ENCODE peak calls at places on chromosomes 16 and 17, in eight cellular contexts. R, E, W, L, N, G, K and F are unnamed samples.

GRCh38 chr16:68902376-68903345 is 59.3 kb downstream of the TANGO6 start:
- DNase-seq in N (peak; percentile 55), R (peak; percentile 75), E (peak; percentile 77), G (peak; percentile 10), K (peak; percentile 65), W (peak; percentile 63), L (peak; percentile 77), F (no peak)

GRCh38 chr17:66567234-66568170 is 265.1 kb downstream of the PRKCA start:
- DNase-seq in G (peak; percentile 73), W (peak; percentile 95), R (peak; percentile 79), L (peak; percentile 97), N (peak; percentile 71), E (peak; percentile 87), K (peak; percentile 90), F (peak; percentile 60)

GRCh38 chr17:53516643-53517042 is 306.1 kb upstream of the KIF2B start:
- DNase-seq in G (no peak), E (peak; percentile 28), N (no peak), K (no peak), L (no peak), W (no peak), R (peak; percentile 46), F (no peak)

GRCh38 chr17:30477758-30478115 is 529 bp downstream of the GOSR1 start:
- DNase-seq in K (no peak), N (no peak), G (peak; percentile 8), W (no peak), L (no peak), E (peak; percentile 35), R (no peak), F (peak; percentile 85)

GRCh38 chr17:17540935-17541639 is 44.9 kb upstream of the RASD1 start:
- DNase-seq in W (no peak), R (no peak), K (no peak), L (no peak), G (no peak), E (no peak), N (peak; percentile 65), F (peak; percentile 76)

GRCh38 chr16:89051521-89052166 is 42.0 kb upstream of the ACSF3 start:
- DNase-seq in K (no peak), R (no peak), W (no peak), N (peak; percentile 71), G (no peak), L (no peak), E (no peak), F (peak; percentile 92)

GRCh38 chr16:72811188-72811720 is 236.7 kb downstream of the ZFHX3 start:
- DNase-seq in W (no peak), G (no peak), K (no peak), N (no peak), E (no peak), L (no peak), R (no peak), F (no peak)

GRCh38 chr16:30997000-30997886 is 12.2 kb downstream of the HSD3B7 start:
- DNase-seq in K (peak; percentile 92), L (peak; percentile 37), G (peak; percentile 79), R (peak; percentile 87), N (peak; percentile 97), W (peak; percentile 89), E (peak; percentile 91), F (peak; percentile 98)

GRCh38 chr16:57807968-57808528 is 5.8 kb upstream of the KIFC3 start:
- DNase-seq in E (peak; percentile 96), G (peak; percentile 42), K (peak; percentile 79), N (peak; percentile 84), W (peak; percentile 69), R (peak; percentile 79), L (peak; percentile 75), F (peak; percentile 96)

GRCh38 chr17:32240745-32241144 is 24.9 kb upstream of the RHBDL3 start:
- DNase-seq in R (no peak), G (no peak), W (no peak), E (no peak), N (no peak), K (peak; percentile 65), L (no peak), F (peak; percentile 87)

GRCh38 chr17:19363114-19363438 is 553 bp upstream of the B9D1 start:
- DNase-seq in E (no peak), N (no peak), W (no peak), L (no peak), K (no peak), R (no peak), G (no peak), F (peak; percentile 27)

GRCh38 chr17:74452027-74452840 is 14.2 kb upstream of the CD300A start:
- DNase-seq in K (peak; percentile 49), G (no peak), L (no peak), E (no peak), R (no peak), N (no peak), W (no peak), F (peak; percentile 66)

GRCh38 chr16:22948058-22948602 is 134.2 kb downstream of the HS3ST2 start:
- DNase-seq in K (peak; percentile 74), W (peak; percentile 54), G (no peak), L (no peak), N (no peak), E (no peak), R (no peak), F (no peak)

GRCh38 chr17:77356690-77357201 is 216.0 kb downstream of the SEC14L1 start:
- DNase-seq in K (no peak), R (no peak), L (no peak), G (no peak), E (peak; percentile 10), N (no peak), W (no peak), F (peak; percentile 60)

GRCh38 chr17:50060951-50061712 is 5.2 kb downstream of the ITGA3 start:
- DNase-seq in W (no peak), E (no peak), R (no peak), N (no peak), L (no peak), K (no peak), G (no peak), F (peak; percentile 92)

GRCh38 chr17:30326816-30327215 is 7.0 kb downstream of the TMIGD1 start:
- DNase-seq in E (no peak), W (no peak), R (no peak), G (no peak), N (no peak), L (no peak), K (no peak), F (no peak)

GRCh38 chr17:73697872-73698271 is 53.6 kb upstream of the SDK2 start:
- DNase-seq in G (no peak), K (peak; percentile 78), R (no peak), N (no peak), W (peak; percentile 46), E (peak; percentile 46), L (no peak), F (peak; percentile 55)

GRCh38 chr17:73841431-73842060 is 197.3 kb upstream of the SDK2 start:
- DNase-seq in R (peak; percentile 66), G (peak; percentile 58), N (peak; percentile 65), K (peak; percentile 76), W (peak; percentile 59), E (peak; percentile 17), L (no peak), F (peak; percentile 72)

GRCh38 chr17:42153919-42154491 is 784 bp downstream of the RAB5C start:
- DNase-seq in W (no peak), G (no peak), R (peak; percentile 41), N (no peak), K (no peak), E (peak; percentile 57), L (peak; percentile 73), F (peak; percentile 76)

GRCh38 chr17:64773836-64774761 is 112.0 kb upstream of the SMURF2 start:
- DNase-seq in N (peak; percentile 71), L (peak; percentile 40), G (peak; percentile 70), R (peak; percentile 71), W (peak; percentile 93), K (peak; percentile 97), E (peak; percentile 89), F (peak; percentile 94)

GRCh38 chr17:37737081-37737480 is 7.8 kb downstream of the HNF1B start:
- DNase-seq in R (no peak), N (no peak), W (no peak), E (no peak), L (no peak), K (no peak), G (no peak), F (no peak)
- TF ChIP-seq CTCF in R (no peak), N (peak; percentile 42), W (no peak), E (peak; percentile 8), L (peak; percentile 5), K (peak; percentile 30), G (peak; percentile 31), F (peak; percentile 26)

GRCh38 chr16:46689492-46690280 is at the start of gene ORC6:
- DNase-seq in K (peak; percentile 96), E (peak; percentile 98), G (peak; percentile 98), R (peak; percentile 98), N (peak; percentile 96), W (peak; percentile 97), L (peak; percentile 80), F (peak; percentile 97)

GRCh38 chr16:46688657-46689491 is at the start of gene VPS35:
- DNase-seq in R (peak; percentile 100), K (peak; percentile 99), E (peak; percentile 100), G (peak; percentile 99), W (peak; percentile 100), N (peak; percentile 95), L (peak; percentile 99), F (peak; percentile 99)

GRCh38 chr16:46687486-46687885 is 1.5 kb downstream of the VPS35 start:
- DNase-seq in N (no peak), W (no peak), G (no peak), K (no peak), L (no peak), R (no peak), E (peak; percentile 6), F (no peak)

GRCh38 chr16:46686815-46687473 is 2.0 kb downstream of the VPS35 start:
- DNase-seq in N (no peak), G (no peak), L (no peak), E (no peak), R (no peak), K (no peak), W (no peak), F (no peak)

DNA sequence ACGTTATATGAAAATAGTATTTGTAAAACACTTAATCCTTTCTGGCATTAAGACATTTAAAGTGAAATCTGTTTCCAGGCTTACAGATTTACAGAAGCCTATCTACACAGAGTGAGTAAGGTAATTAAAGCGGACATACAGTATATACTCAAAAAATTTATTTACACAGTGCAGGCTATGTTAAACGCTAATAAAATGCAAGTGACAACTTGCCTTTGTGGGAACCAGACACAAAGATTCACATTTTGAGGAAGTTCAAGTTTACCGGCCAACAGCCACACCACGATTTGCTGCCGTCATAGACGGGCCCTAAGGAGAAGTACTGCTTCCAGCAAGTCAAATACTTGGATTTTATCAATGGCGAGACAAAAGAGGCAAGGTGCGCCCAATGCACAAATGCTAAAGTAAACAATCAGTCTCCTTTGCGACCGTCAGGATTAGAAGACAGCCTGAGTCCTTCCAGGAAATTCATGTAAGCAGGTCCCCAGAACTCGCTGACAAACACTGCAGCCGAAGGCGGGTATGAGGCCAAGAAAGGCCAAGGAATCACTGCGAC is 799 bp downstream of the VPS35 start:
- DNase-seq in W (no peak), E (no peak), L (peak; percentile 48), N (no peak), K (no peak), R (no peak), G (no peak), F (no peak)
- H4K20me1 ChIP-seq in W (peaks cover 25% of the 10 kb centered on the region), E (peaks cover 45% of the 10 kb centered on the region), L (peaks cover 12% of the 10 kb centered on the region), N (peaks cover 66% of the 10 kb centered on the region), K (no peaks in the 10 kb centered on the region), R (peaks cover 84% of the 10 kb centered on the region), G (peaks cover 61% of the 10 kb centered on the region), F (peaks cover 32% of the 10 kb centered on the region)

GRCh38 chr16:87347932-87348615 is 30.9 kb upstream of the C16orf95 start:
- DNase-seq in N (no peak), K (no peak), L (no peak), E (no peak), R (no peak), W (no peak), G (no peak), F (peak; percentile 37)
- TF ChIP-seq CTCF in N (no peak), K (peak; percentile 49), L (no peak), E (no peak), R (no peak), W (peak; percentile 31), G (peak; percentile 37), F (no peak)

GRCh38 chr17:78997881-78998280 is 11.7 kb downstream of the CANT1 start:
- DNase-seq in W (no peak), R (no peak), E (no peak), N (no peak), K (no peak), G (no peak), L (no peak), F (peak; percentile 46)
- H4K20me1 ChIP-seq in W (peaks cover 50% of the 10 kb centered on the region), R (peaks cover 38% of the 10 kb centered on the region), E (peaks cover 15% of the 10 kb centered on the region), N (peaks cover 68% of the 10 kb centered on the region), K (no peaks in the 10 kb centered on the region), G (peaks cover 2% of the 10 kb centered on the region), L (no peaks in the 10 kb centered on the region), F (peaks cover 56% of the 10 kb centered on the region)